ENCODE peak calls at places on chromosomes 6 and 20, in six cellular contexts. K is ovary, R is lower leg skin, C is mucosa of descending colon, F is HCT116, Q is brain microvascular endothelial cell. A is an unnamed sample.

GRCh38 chr20:14826926-14827325 is 489.5 kb upstream of the FLRT3 start:
- DNase-seq in K (no peak), R (no peak), C (no peak), F (no peak), Q (no peak), A (no peak)

GRCh38 chr6:112939543-112939942 is 592.4 kb downstream of the RFPL4B start:
- DNase-seq in K (no peak), R (no peak), C (no peak), F (no peak), Q (no peak), A (no peak)

GRCh38 chr20:24236204-24236603 is 233.2 kb upstream of the SYNDIG1 start:
- DNase-seq in K (no peak), R (no peak), C (no peak), F (no peak), Q (no peak), A (peak; percentile 54)

GRCh38 chr6:119061215-119061614 is 17.2 kb downstream of the FAM184A start:
- DNase-seq in K (no peak), R (no peak), C (no peak), F (no peak), Q (no peak), A (no peak)

GRCh38 chr6:33749401-33749800 is 2.7 kb upstream of the IP6K3 start:
- DNase-seq in K (no peak), R (no peak), C (no peak), F (no peak), Q (no peak), A (no peak)

GRCh38 chr6:42911171-42912021 is 4.5 kb upstream of the PTCRA start:
- DNase-seq in K (no peak), R (no peak), C (no peak), F (no peak), Q (no peak), A (no peak)

GRCh38 chr6:166862978-166863530 is 93.3 kb downstream of the RNASET2 start:
- DNase-seq in K (no peak), R (no peak), C (no peak), F (no peak), Q (no peak), A (no peak)

GRCh38 chr6:169141706-169142705 is 111.6 kb downstream of the THBS2 start:
- DNase-seq in K (no peak), R (peak; percentile 84), C (peak; percentile 40), F (no peak), Q (no peak), A (no peak)

GRCh38 chr20:23435675-23436539 is 3.6 kb upstream of the CSTL1 start:
- DNase-seq in K (peak; percentile 84), R (no peak), C (peak; percentile 68), F (no peak), Q (no peak), A (no peak)

GRCh38 chr6:169189227-169189626 is 64.4 kb downstream of the THBS2 start:
- DNase-seq in K (peak; percentile 48), R (peak; percentile 74), C (no peak), F (no peak), Q (no peak), A (no peak)

GRCh38 chr20:44495802-44496481 is 20.3 kb downstream of the TTPAL start:
- DNase-seq in K (no peak), R (no peak), C (no peak), F (peak; percentile 77), Q (peak; percentile 97), A (peak; percentile 68)

DNA sequence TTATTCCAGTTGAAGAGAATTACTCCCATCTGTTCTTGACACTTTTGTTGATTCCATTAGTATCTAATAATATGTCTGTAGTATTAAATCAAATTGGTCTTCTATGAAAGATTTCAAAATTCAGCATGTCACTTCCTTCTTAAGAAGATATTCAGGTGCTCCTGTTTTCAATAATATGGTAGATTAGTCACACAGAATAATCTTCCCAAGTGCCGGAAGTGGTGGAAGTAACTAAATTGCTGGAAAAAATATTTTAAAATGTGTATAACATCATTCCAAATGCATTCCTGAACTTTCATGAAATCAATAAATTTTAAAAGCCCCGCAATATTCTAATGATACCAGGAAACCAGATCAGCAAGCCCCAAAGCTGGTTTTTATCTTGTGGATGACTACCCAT is 281.3 kb downstream of the EPM2A start:
- DNase-seq in K (no peak), R (no peak), C (no peak), F (no peak), Q (no peak), A (no peak)
- TF ChIP-seq CTCF in K (no peak), R (no peak), C (no peak), F (no peak), Q (no peak), A (no peak)

DNA sequence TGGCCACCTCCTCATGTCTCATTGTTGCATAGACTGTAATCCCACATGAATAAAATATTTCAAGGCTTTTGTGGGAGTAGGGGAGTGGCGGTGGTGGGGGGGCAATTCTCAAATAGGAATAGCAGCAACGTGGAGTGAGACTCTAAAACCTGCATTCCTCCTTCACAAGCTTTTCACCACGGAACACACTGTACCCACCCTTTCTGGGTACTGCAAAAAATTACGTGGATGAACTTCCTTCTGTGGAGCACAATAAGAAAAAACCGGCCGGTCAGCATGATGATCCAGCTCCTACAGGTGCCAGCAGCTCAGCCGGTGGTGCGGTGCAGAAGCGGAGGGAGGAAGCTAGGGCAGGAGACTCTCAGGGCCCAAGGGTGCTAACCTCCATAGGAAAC is 930 bp upstream of the RRAGD start:
- DNase-seq in K (no peak), R (no peak), C (peak; percentile 17), F (no peak), Q (no peak), A (no peak)
- H3K4me3 ChIP-seq in K (peak overlapping the region; percentile 58), R (no peak overlapping the region), C (no peak overlapping the region), F (peak overlapping the region; percentile 64), Q (no peak overlapping the region), A (no peak overlapping the region)

GRCh38 chr6:87945181-87945580 is 102.5 kb upstream of the SPACA1 start:
- DNase-seq in K (no peak), R (no peak), C (no peak), F (no peak), Q (no peak), A (no peak)

GRCh38 chr6:87945966-87946365 is 101.7 kb upstream of the SPACA1 start:
- DNase-seq in K (no peak), R (no peak), C (no peak), F (no peak), Q (no peak), A (no peak)

GRCh38 chr6:87943191-87943590 is 104.5 kb upstream of the SPACA1 start:
- DNase-seq in K (no peak), R (no peak), C (no peak), F (no peak), Q (no peak), A (no peak)

GRCh38 chr6:87941556-87942358 is 105.9 kb upstream of the SPACA1 start:
- DNase-seq in K (no peak), R (no peak), C (no peak), F (no peak), Q (no peak), A (no peak)

DNA sequence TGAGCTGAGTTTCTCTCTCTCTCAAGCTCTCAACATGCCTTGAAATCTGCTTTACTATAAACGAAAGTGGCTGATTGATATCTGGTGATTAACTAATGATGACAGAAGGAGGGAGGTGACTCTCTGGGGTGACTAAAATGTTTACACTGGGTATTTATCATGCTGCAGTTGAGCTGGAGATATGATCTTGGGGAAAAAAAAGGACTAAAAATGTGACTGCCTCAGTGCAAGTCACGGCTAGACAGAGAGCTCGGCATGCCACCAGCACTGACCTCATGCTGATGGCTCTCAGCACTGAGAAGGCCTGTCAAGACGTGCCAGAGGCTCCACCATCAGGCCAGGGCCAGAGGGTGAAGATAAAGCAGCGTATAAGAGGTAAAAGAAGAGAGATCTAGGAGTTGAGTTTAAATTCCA is 103.1 kb upstream of the SPACA1 start:
- DNase-seq in K (no peak), R (no peak), C (peak; percentile 30), F (no peak), Q (peak; percentile 74), A (peak; percentile 12)
- TF ChIP-seq CTCF in K (no peak), R (no peak), C (no peak), F (no peak), Q (peak; percentile 24), A (peak; percentile 18)

GRCh38 chr20:32035398-32035852 is 16.6 kb upstream of the HCK start:
- DNase-seq in K (no peak), R (peak; percentile 78), C (no peak), F (no peak), Q (no peak), A (no peak)
- H3K4me3 ChIP-seq in K (no peak overlapping the region), R (no peak overlapping the region), C (no peak overlapping the region), F (no peak overlapping the region), Q (no peak overlapping the region), A (no peak overlapping the region)

GRCh38 chr6:107490568-107491058 is 696 bp downstream of the SOBP start:
- DNase-seq in K (no peak), R (peak; percentile 86), C (no peak), F (no peak), Q (no peak), A (no peak)
- TF ChIP-seq CTCF in K (no peak), R (no peak), C (no peak), F (no peak), Q (no peak), A (no peak)

GRCh38 chr6:125346926-125347563 is 45.3 kb upstream of the HDDC2 start:
- DNase-seq in K (no peak), R (no peak), C (no peak), F (no peak), Q (no peak), A (no peak)

GRCh38 chr6:125341460-125341859 is 39.7 kb upstream of the HDDC2 start:
- DNase-seq in K (no peak), R (no peak), C (no peak), F (no peak), Q (no peak), A (no peak)

GRCh38 chr6:125340946-125341345 is 39.2 kb upstream of the HDDC2 start:
- DNase-seq in K (no peak), R (no peak), C (no peak), F (no peak), Q (no peak), A (no peak)

GRCh38 chr6:125346143-125346925 is 44.6 kb upstream of the HDDC2 start:
- DNase-seq in K (no peak), R (no peak), C (no peak), F (no peak), Q (peak; percentile 43), A (no peak)
- H3K4me3 ChIP-seq in K (no peak overlapping the region), R (no peak overlapping the region), C (no peak overlapping the region), F (no peak overlapping the region), Q (peak overlapping the region; percentile 24), A (no peak overlapping the region)

GRCh38 chr6:1263039-1263849 is 48.7 kb upstream of the FOXQ1 start:
- DNase-seq in K (no peak), R (peak; percentile 78), C (no peak), F (no peak), Q (no peak), A (no peak)
- TF ChIP-seq CTCF in K (no peak), R (no peak), C (no peak), F (no peak), Q (no peak), A (no peak)

A was measured in astrocyte of the cerebellum.